ENCODE peak calls at places on chromosomes 3 and 15, in seven cellular contexts. J is upper lobe of right lung, N is upper lobe of left lung, U is adrenal gland, P is PC-3, T is mammary epithelial cell, G is hepatocyte. H is an unnamed sample.

GRCh38 chr3:171970301-171970788 is 69.0 kb upstream of the FNDC3B start:
- DNase-seq in J (no peak), N (no peak), U (no peak), P (no peak), T (no peak), G (no peak), H (no peak)

GRCh38 chr3:195040773-195041520 is 230.0 kb downstream of the XXYLT1 start:
- DNase-seq in J (peak), N (no peak), U (no peak), P (peak), T (peak), G (no peak), H (peak)

GRCh38 chr3:160784853-160785252 is 28.8 kb downstream of the PPM1L start:
- DNase-seq in J (no peak), N (no peak), U (no peak), P (peak), T (peak), G (peak), H (peak)

GRCh38 chr3:7682822-7683229 is 818.8 kb upstream of the LMCD1 start:
- DNase-seq in J (peak), N (peak), U (peak), P (no peak), T (peak), G (peak), H (peak)

GRCh38 chr3:148739720-148740119 is 42.0 kb downstream of the AGTR1 start:
- DNase-seq in J (no peak), N (no peak), U (no peak), P (no peak), T (no peak), G (no peak), H (no peak)

GRCh38 chr15:57479005-57479404 is 102.7 kb downstream of the CGNL1 start:
- DNase-seq in J (no peak), N (no peak), U (no peak), P (no peak), T (no peak), G (no peak), H (no peak)

GRCh38 chr15:48566669-48567068 is 78.8 kb downstream of the FBN1 start:
- DNase-seq in J (no peak), N (no peak), U (no peak), P (no peak), T (no peak), G (no peak), H (no peak)

GRCh38 chr15:61173899-61174689 is 55.0 kb downstream of the RORA start:
- DNase-seq in J (no peak), N (no peak), U (no peak), P (peak), T (no peak), G (no peak), H (no peak)

GRCh38 chr3:47225310-47225906 is 57.2 kb downstream of the KIF9 start:
- DNase-seq in J (no peak), N (peak), U (no peak), P (no peak), T (no peak), G (no peak), H (no peak)

GRCh38 chr3:73399666-73400253 is 225.0 kb downstream of the PDZRN3 start:
- DNase-seq in J (no peak), N (no peak), U (no peak), P (no peak), T (no peak), G (no peak), H (no peak)
- H3K27ac ChIP-seq in J (no peak), N (no peak), U (no peak), P (no peak), T (no peak), G (no peak), H (no peak)

GRCh38 chr3:98185180-98185579 is 18.7 kb downstream of the OR5H15 start:
- DNase-seq in J (no peak), N (no peak), U (no peak), P (no peak), T (no peak), G (peak), H (peak)

DNA sequence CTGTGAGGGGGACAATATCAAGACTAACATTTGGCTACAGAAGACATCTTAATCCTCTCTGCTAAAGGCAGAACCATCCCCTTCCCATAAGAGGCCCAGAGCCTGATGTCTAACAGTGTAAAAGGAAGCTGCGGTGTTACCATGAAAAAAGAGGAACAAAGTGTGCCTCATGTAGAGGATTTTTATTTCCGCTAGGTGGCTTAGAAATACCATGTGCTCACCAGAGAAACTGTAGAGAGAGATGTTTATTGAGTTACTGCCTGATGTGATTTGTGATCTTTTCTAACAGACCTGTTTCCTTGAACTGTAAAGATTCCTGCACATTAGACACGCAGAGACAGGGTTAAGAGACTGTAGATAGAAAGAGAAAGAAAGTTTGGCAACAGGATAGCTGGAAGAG is 22.1 kb downstream of the OR5H15 start:
- DNase-seq in J (no peak), N (no peak), U (no peak), P (peak), T (peak), G (peak), H (peak)
- TF ChIP-seq CTCF in J (peak), N (no peak), U (no peak), P (peak), T (peak), G (peak), H (peak)

DNA sequence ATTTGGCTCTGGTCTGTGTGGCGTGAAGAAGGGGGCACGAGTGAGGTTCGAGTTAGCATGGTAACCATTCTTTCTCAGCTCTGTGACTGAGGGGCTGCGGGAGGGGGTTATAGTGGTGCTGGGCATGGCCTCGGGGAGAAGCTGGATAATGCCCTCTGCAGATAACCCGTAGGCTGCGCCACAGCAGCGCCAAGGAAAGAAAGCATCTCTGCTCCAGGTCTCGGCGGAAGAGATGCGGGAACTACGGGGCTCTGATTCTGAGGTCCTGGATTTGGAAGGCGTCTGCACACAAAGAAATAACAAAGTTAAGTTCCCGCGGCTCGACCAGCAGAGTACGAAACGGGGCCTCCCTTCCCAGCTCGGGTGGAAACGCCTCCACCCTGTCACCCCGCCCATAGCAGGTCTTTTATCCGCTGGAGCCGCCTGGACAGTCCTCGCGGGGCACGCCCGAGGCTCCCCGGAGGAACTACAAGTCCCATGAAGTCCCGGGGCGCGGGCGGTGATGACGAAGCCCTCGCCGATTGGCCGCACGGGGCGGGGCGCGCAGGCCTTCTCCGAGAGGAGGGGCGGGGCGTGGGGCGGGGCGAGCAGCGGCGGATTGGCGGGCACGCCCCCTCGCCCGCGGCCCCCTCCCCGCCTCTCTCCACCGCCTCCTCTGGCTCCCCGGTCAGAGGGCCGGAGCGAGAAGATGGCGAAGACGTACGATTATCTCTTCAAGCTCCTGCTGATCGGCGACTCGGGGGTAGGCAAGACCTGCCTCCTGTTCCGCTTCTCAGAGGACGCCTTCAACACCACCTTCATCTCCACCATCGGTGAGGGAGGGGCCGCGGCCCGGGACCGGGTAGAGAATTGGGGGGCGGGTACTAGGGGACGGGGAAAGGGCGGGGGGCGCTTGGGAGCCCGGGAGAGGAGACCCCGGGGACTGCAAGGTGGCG is at the start of gene RAB8B:
- DNase-seq in J (peak), N (peak), U (peak), P (peak), T (peak), G (peak), H (peak)
- H3K27ac ChIP-seq in J (peak), N (peak), U (peak), P (no peak), T (peak), G (peak), H (peak)

DNA sequence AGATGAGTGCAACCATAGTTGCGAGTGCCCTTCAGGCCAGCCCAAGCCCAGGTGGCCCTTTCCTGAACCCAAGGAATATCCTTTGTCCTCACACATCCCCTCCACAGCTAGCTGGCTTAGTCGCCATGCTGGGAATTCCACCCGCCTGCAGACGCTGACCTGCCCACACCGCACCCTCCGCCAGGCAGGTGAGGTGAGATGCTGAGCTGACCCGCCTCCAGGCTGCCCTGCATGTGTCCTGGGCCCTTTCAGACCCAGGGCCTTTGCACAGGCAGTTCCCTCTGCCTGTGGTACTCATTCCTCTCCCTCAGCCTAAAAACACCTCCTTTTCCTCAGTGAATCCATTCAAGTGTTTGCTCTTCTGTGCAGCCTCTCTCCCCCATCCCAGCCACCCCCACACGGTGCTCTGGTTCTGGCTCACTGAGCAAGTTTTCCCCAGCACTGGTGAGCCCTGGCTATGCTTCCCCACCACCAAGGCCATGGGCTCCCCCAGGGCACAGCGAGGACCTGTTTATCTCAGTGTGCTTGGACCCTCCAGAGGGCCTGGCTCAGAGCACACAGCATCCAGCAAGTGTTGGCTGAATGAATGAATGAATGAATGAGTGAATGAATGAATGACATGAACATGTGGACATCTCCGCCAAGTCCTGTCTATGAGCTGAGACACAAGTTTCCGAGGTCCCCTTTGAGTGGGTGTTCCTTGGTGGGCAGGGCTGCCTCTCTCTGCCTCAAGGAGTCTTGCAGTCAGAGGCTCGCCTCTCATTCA is 33.0 kb upstream of the LINGO1 start:
- DNase-seq in J (no peak), N (no peak), U (no peak), P (no peak), T (no peak), G (no peak), H (no peak)
- TF ChIP-seq CTCF in J (no peak), N (no peak), U (no peak), P (no peak), T (no peak), G (no peak), H (no peak)

DNA sequence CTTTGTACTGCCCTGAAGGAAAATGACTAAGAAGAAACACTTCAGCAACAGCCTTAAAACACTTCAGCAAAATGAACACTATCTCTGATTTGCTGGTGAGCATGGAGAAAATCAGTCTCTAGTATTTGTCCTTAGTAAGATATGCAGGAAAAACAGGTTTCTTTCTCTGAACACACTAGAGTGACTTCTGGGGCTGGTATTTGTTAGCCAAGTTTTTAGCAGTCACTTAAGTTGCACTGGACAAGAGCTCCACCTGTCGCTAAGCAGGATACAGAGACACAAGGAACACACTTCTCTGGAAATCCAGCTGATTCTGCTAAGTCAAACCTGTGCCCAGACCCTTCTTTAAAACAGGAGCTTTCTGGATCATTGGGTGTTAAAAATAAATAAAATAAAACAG is 65.3 kb downstream of the CHAC1 start:
- DNase-seq in J (no peak), N (peak), U (peak), P (peak), T (peak), G (peak), H (peak)
- H3K27ac ChIP-seq in J (peak), N (peak), U (no peak), P (peak), T (no peak), G (peak), H (no peak)

DNA sequence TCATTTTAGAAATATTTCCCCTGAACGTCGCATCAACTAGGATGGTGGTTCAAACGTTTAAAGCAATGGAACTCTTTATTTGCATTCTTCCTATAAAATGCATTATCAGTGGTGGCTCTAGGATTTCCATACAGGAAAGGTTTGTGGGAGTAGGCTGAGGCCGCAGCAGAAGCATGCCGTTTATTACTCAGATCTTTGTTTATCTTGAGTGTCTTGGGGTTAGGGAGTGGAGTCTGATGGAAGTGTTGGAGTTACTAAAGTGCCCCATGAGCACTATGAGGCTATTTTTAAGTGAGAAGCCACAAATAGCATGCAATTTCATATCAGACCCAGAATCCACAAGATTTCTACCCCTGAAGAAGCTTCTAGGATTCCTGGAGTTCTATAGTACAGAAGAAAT is 26.2 kb downstream of the ATOSA start:
- DNase-seq in J (no peak), N (no peak), U (no peak), P (peak), T (peak), G (peak), H (no peak)
- TF ChIP-seq CTCF in J (no peak), N (no peak), U (no peak), P (no peak), T (no peak), G (no peak), H (no peak)

GRCh38 chr3:12149029-12149428 is 9.7 kb downstream of the TIMP4 start:
- DNase-seq in J (no peak), N (no peak), U (no peak), P (no peak), T (no peak), G (no peak), H (no peak)
- H3K27ac ChIP-seq in J (no peak), N (no peak), U (no peak), P (no peak), T (no peak), G (no peak), H (no peak)

H was measured in RWPE1.